ENCODE peak calls at places on chromosomes 2 and 18, in seven cellular contexts. V is fibroblast of mammary gland, W is neuronal stem cell, L is GM06990, A is OCI-LY7, M is neural progenitor cell, E is NB4. O is an unnamed sample.

GRCh38 chr2:53286336-53286735 is 481.3 kb upstream of the CHAC2 start:
- DNase-seq in V (peak; percentile 32), W (no peak), L (no peak), A (no peak), M (no peak), E (no peak), O (peak; percentile 1)

GRCh38 chr2:154992826-154993225 is 294.3 kb downstream of the KCNJ3 start:
- DNase-seq in V (no peak), W (no peak), L (no peak), A (no peak), M (no peak), E (no peak), O (no peak)

GRCh38 chr2:66665124-66665984 is 230.4 kb downstream of the MEIS1 start:
- DNase-seq in V (peak; percentile 43), W (no peak), L (no peak), A (no peak), M (no peak), E (no peak), O (peak; percentile 20)

GRCh38 chr2:10329880-10330699 is 27.4 kb downstream of the HPCAL1 start:
- DNase-seq in V (peak; percentile 54), W (no peak), L (no peak), A (peak; percentile 66), M (no peak), E (no peak), O (no peak)

GRCh38 chr2:27765621-27766286 is 5.8 kb upstream of the MRPL33 start:
- DNase-seq in V (peak; percentile 25), W (no peak), L (no peak), A (no peak), M (no peak), E (no peak), O (no peak)

GRCh38 chr2:161283926-161284325 is 24.3 kb upstream of the PSMD14 start:
- DNase-seq in V (no peak), W (no peak), L (no peak), A (no peak), M (no peak), E (no peak), O (no peak)

GRCh38 chr18:9535430-9535972 is 60.2 kb downstream of the RALBP1 start:
- DNase-seq in V (peak; percentile 98), W (peak; percentile 6), L (no peak), A (no peak), M (peak; percentile 7), E (no peak), O (peak; percentile 84)

GRCh38 chr2:88216641-88217040 is 46.5 kb downstream of the THNSL2 start:
- DNase-seq in V (no peak), W (no peak), L (no peak), A (no peak), M (peak; percentile 40), E (no peak), O (no peak)

GRCh38 chr18:49591775-49592174 is 29.9 kb downstream of the LIPG start:
- DNase-seq in V (no peak), W (no peak), L (no peak), A (no peak), M (no peak), E (no peak), O (no peak)

GRCh38 chr2:12318427-12319057 is 398.2 kb upstream of the TRIB2 start:
- DNase-seq in V (peak; percentile 77), W (no peak), L (no peak), A (no peak), M (no peak), E (no peak), O (peak; percentile 80)

GRCh38 chr2:12320027-12320734 is 396.6 kb upstream of the TRIB2 start:
- DNase-seq in V (peak; percentile 75), W (no peak), L (no peak), A (no peak), M (no peak), E (peak; percentile 21), O (no peak)

GRCh38 chr2:12317286-12317685 is 399.4 kb upstream of the TRIB2 start:
- DNase-seq in V (no peak), W (no peak), L (no peak), A (no peak), M (no peak), E (no peak), O (no peak)

GRCh38 chr2:12316464-12316863 is 400.3 kb upstream of the TRIB2 start:
- DNase-seq in V (no peak), W (no peak), L (no peak), A (no peak), M (no peak), E (no peak), O (no peak)

GRCh38 chr2:12317853-12318426 is 398.8 kb upstream of the TRIB2 start:
- DNase-seq in V (peak; percentile 98), W (no peak), L (no peak), A (no peak), M (no peak), E (no peak), O (peak; percentile 93)
- H3K4me3 ChIP-seq in V (no peak overlapping the region), W (no peak overlapping the region), L (no peak overlapping the region), A (no peak overlapping the region), M (no peak overlapping the region), E (no peak overlapping the region), O (no peak overlapping the region)

GRCh38 chr2:157441072-157441454 is 2.8 kb downstream of the CYTIP start:
- DNase-seq in V (peak; percentile 43), W (no peak), L (peak; percentile 65), A (peak; percentile 66), M (no peak), E (no peak), O (no peak)

GRCh38 chr2:157443090-157443489 is 799 bp downstream of the CYTIP start:
- DNase-seq in V (no peak), W (no peak), L (no peak), A (peak; percentile 51), M (no peak), E (no peak), O (no peak)

GRCh38 chr2:157442136-157442535 is 1.8 kb downstream of the CYTIP start:
- DNase-seq in V (no peak), W (no peak), L (no peak), A (peak; percentile 47), M (no peak), E (no peak), O (no peak)

GRCh38 chr2:157443795-157444642 is at the start of gene CYTIP:
- DNase-seq in V (no peak), W (no peak), L (peak; percentile 74), A (peak; percentile 84), M (no peak), E (peak; percentile 73), O (no peak)

GRCh38 chr2:157442636-157443035 is 1.3 kb downstream of the CYTIP start:
- DNase-seq in V (no peak), W (no peak), L (no peak), A (peak; percentile 33), M (no peak), E (no peak), O (no peak)
- H3K4me3 ChIP-seq in V (no peak overlapping the region), W (no peak overlapping the region), L (peak overlapping the region; percentile 90), A (peak overlapping the region; percentile 78), M (no peak overlapping the region), E (no peak overlapping the region), O (no peak overlapping the region)

DNA sequence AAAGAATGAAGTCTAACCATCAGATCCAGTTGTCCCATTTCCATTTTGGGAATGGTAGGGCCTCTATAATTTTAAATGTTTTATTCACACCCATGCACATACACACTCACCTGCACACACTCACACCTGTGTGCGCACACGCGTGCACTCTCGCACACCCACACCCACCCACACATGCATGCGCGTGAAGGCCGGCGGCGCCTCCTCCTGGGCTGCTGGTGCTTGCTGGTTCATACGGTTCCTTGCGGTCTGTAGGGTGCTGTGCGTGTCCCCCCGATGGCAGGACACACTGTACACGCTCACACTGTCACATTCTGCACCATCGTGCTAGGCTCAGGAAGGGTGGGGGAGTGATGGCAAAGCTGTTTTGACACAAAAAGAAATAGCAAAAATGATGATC is 63.2 kb downstream of the TSHZ1 start:
- DNase-seq in V (no peak), W (no peak), L (no peak), A (no peak), M (no peak), E (no peak), O (no peak)
- H3K4me3 ChIP-seq in V (no peak overlapping the region), W (no peak overlapping the region), L (no peak overlapping the region), A (no peak overlapping the region), M (no peak overlapping the region), E (no peak overlapping the region), O (no peak overlapping the region)

GRCh38 chr2:190576565-190576964 is 42.0 kb upstream of the NEMP2 start:
- DNase-seq in V (no peak), W (no peak), L (no peak), A (no peak), M (no peak), E (no peak), O (no peak)

GRCh38 chr2:190575263-190575662 is 40.7 kb upstream of the NEMP2 start:
- DNase-seq in V (no peak), W (no peak), L (no peak), A (no peak), M (no peak), E (no peak), O (no peak)

GRCh38 chr2:190579945-190580866 is 45.7 kb upstream of the NEMP2 start:
- DNase-seq in V (no peak), W (no peak), L (no peak), A (no peak), M (no peak), E (no peak), O (no peak)

GRCh38 chr2:190579058-190579410 is 44.5 kb upstream of the NEMP2 start:
- DNase-seq in V (no peak), W (no peak), L (no peak), A (no peak), M (no peak), E (no peak), O (no peak)

DNA sequence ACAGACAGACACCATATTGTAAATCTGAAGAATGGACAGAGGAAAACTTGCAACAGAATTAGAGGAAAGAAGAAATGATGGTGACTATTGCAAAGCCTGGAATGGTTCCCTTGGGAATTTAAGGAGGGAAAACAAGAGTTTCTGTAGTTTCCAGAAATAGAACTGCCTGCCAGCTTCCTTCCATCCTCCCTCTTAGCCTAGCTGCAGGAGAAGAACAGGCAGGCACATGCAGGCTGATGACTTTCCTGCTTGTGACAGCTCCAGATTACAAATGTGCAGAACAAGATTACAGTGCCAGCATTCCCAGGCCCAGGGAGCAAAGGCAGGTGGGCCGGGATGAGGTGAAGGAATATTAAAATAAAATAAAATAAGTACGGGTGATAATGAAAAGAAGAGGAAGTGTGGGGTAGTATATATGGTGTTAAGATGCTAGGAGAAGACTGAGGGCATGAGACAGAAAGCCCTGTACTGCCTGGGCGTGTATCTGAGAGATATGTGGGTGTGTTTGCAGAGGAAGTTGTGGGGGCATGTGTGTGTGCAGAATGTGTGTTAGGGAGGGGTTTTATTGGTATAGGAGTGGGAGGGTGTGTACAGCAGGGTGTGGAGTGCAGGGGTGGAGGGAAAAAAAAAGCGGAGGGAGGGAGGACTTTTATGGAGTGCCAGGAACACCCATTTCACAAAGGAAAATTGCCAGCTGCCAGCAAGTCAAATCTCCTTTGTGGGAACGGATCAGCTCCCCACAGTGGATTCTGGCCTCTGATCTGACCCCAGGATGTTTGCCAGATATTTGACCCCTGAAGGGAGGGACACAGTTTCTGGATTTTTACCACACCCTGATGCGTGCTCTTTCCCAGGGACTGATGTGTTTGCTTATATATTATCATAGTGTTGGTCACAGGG is 43.9 kb upstream of the NEMP2 start:
- DNase-seq in V (peak; percentile 37), W (no peak), L (no peak), A (no peak), M (no peak), E (peak; percentile 72), O (no peak)
- H3K4me3 ChIP-seq in V (no peak overlapping the region), W (no peak overlapping the region), L (no peak overlapping the region), A (no peak overlapping the region), M (no peak overlapping the region), E (no peak overlapping the region), O (no peak overlapping the region)

O was measured in skeletal muscle cell.